ENCODE peak calls at places on chromosomes 6 and 20, in six cellular contexts. D, B, C, R, G and P are unnamed samples.

GRCh38 chr20:48329216-48329615 is 498.6 kb downstream of the PREX1 start:
- DNase-seq in D (no peak), B (no peak), G (no peak), C (no peak), R (no peak), P (no peak)

GRCh38 chr6:117346142-117346930 is 79.4 kb downstream of the ROS1 start:
- DNase-seq in R (no peak), B (no peak), C (no peak), D (peak; percentile 52), G (no peak), P (no peak)

GRCh38 chr6:92216717-92217116 is 1202.6 kb downstream of the EPHA7 start:
- DNase-seq in G (no peak), R (no peak), C (no peak), D (no peak), B (no peak), P (no peak)

GRCh38 chr6:140062042-140063041 is 687.9 kb upstream of the CITED2 start:
- DNase-seq in D (peak; percentile 98), B (no peak), C (peak; percentile 46), G (no peak), R (peak; percentile 88), P (no peak)

GRCh38 chr20:57991211-57991841 is 237.1 kb downstream of the ANKRD60 start:
- DNase-seq in R (no peak), B (no peak), C (no peak), G (no peak), D (no peak), P (no peak)

GRCh38 chr20:24632581-24632980 is 163.2 kb downstream of the SYNDIG1 start:
- DNase-seq in C (no peak), D (no peak), R (no peak), B (no peak), G (no peak), P (no peak)

GRCh38 chr6:26156105-26156849 is 69.0 kb downstream of the HFE start:
- DNase-seq in R (peak; percentile 74), B (peak; percentile 89), C (peak; percentile 90), D (peak; percentile 90), G (peak; percentile 95), P (peak; percentile 100)

GRCh38 chr6:167469101-167469500 is 144.2 kb downstream of the TTLL2 start:
- DNase-seq in D (no peak), B (no peak), G (no peak), R (no peak), C (no peak), P (no peak)

GRCh38 chr6:138336221-138336620 is 41.5 kb upstream of the SMIM28 start:
- DNase-seq in C (no peak), D (no peak), G (no peak), B (no peak), R (no peak), P (no peak)

GRCh38 chr20:24868396-24868927 is 80.6 kb upstream of the CST7 start:
- DNase-seq in D (no peak), B (no peak), R (no peak), C (no peak), G (peak; percentile 36), P (no peak)

GRCh38 chr6:170489836-170490235 is 63.3 kb downstream of the PSMB1 start:
- DNase-seq in R (no peak), C (no peak), D (no peak), B (no peak), G (no peak), P (no peak)

GRCh38 chr20:62898970-62899632 is 27.2 kb downstream of the DIDO1 start:
- DNase-seq in B (no peak), R (no peak), G (no peak), C (no peak), D (no peak), P (peak; percentile 42)

GRCh38 chr20:32742322-32743236 is 688 bp downstream of the COMMD7 start:
- DNase-seq in C (no peak), D (no peak), B (no peak), R (no peak), G (no peak), P (peak; percentile 26)

GRCh38 chr6:3956054-3956453 is 106.9 kb downstream of the FAM50B start:
- DNase-seq in G (no peak), D (no peak), R (no peak), C (no peak), B (no peak), P (no peak)

GRCh38 chr6:158630944-158631616 is 13.5 kb downstream of the DYNLT1 start:
- DNase-seq in R (no peak), C (peak; percentile 70), D (peak; percentile 60), G (peak; percentile 71), B (no peak), P (no peak)

GRCh38 chr20:51144476-51144875 is 121.6 kb upstream of the KCNG1 start:
- DNase-seq in D (no peak), R (no peak), G (no peak), B (no peak), C (no peak), P (no peak)
- H3K27me3 ChIP-seq in D (peaks cover 3% of the 10 kb centered on the region), R (peaks cover 25% of the 10 kb centered on the region), G (peaks cover 9% of the 10 kb centered on the region), B (no peaks in the 10 kb centered on the region), C (peaks cover 27% of the 10 kb centered on the region), P (no peaks in the 10 kb centered on the region)

GRCh38 chr20:44203161-44203560 is 7.4 kb downstream of the OSER1 start:
- DNase-seq in B (no peak), R (no peak), D (peak; percentile 37), G (no peak), C (no peak), P (no peak)

GRCh38 chr20:44204156-44204831 is 6.3 kb downstream of the OSER1 start:
- DNase-seq in C (no peak), B (no peak), G (no peak), R (peak; percentile 74), D (peak; percentile 94), P (no peak)

GRCh38 chr20:44207066-44207723 is 3.4 kb downstream of the OSER1 start:
- DNase-seq in D (peak; percentile 65), C (no peak), B (no peak), R (no peak), G (no peak), P (no peak)

GRCh38 chr20:44206132-44206531 is 4.4 kb downstream of the OSER1 start:
- DNase-seq in G (no peak), D (no peak), B (no peak), R (no peak), C (no peak), P (no peak)

GRCh38 chr20:44204832-44205215 is 5.7 kb downstream of the OSER1 start:
- DNase-seq in G (no peak), D (no peak), R (no peak), B (no peak), C (no peak), P (no peak)
- H3K4me3 ChIP-seq in G (no peak overlapping the region), D (no peak overlapping the region), R (no peak overlapping the region), B (no peak overlapping the region), C (no peak overlapping the region), P (no peak overlapping the region)

GRCh38 chr6:97765480-97765879 is 482.5 kb upstream of the MMS22L start:
- DNase-seq in G (no peak), D (no peak), B (no peak), C (no peak), R (no peak), P (no peak)

GRCh38 chr6:97774973-97775372 is 492.0 kb upstream of the MMS22L start:
- DNase-seq in B (no peak), G (no peak), R (no peak), C (no peak), D (no peak), P (no peak)

DNA sequence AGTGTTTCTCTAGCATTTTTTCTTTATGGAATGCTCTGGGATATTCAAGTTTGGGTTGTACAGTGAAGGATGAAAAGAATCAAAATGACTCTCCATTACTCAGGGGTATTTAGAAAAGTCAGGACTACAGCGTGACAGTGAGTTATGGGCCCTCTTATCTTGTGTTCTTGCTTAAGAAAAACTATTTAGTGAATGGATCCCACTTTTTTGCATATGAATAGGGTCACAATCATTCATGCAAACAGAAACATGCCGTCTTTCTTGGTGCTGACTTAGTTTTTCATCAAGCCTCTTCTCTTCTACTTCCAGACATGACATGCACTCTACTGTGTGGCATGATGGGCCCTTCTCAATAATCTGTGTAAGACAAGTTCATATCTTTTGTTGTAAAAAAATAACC is 488.3 kb upstream of the MMS22L start:
- DNase-seq in D (no peak), C (no peak), R (no peak), B (no peak), G (no peak), P (no peak)
- TF ChIP-seq CTCF in D (no peak), C (no peak), R (no peak), B (no peak), G (no peak), P (no peak)

DNA sequence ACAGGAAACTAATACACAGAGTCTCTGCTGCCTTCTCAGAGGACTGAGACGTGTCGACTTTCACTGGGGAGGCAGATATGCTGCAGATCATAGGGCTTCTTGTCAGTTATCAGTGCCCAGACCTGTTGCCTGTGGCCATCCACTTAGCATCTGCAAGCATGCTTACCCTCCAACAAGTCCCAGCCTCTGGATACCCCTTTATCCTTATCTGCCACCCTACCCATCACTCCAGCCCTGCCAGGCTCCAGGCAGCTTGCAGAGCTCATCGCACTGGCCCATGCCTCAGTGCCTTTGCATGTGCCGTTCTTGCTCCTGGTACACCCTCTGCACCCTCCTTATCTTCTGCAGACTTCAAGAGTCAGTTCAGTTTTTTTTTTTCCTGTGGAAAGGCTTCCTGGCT is 119.2 kb downstream of the TOX2 start:
- DNase-seq in B (no peak), C (no peak), G (no peak), D (no peak), R (no peak), P (no peak)
- H3K27me3 ChIP-seq in B (peaks cover 9% of the 10 kb centered on the region), C (peaks cover 58% of the 10 kb centered on the region), G (peaks cover 3% of the 10 kb centered on the region), D (no peaks in the 10 kb centered on the region), R (no peaks in the 10 kb centered on the region), P (no peaks in the 10 kb centered on the region)

GRCh38 chr6:159981591-159982245 is 12.8 kb downstream of the IGF2R start:
- DNase-seq in C (no peak), D (peak; percentile 83), G (no peak), B (peak; percentile 83), R (peak; percentile 70), P (no peak)

GRCh38 chr6:159983641-159984080 is 14.8 kb downstream of the IGF2R start:
- DNase-seq in G (no peak), B (peak; percentile 87), C (no peak), R (no peak), D (no peak), P (no peak)

GRCh38 chr6:159984268-159984786 is 15.4 kb downstream of the IGF2R start:
- DNase-seq in D (peak; percentile 79), B (no peak), G (no peak), C (no peak), R (peak; percentile 58), P (no peak)

GRCh38 chr6:159981171-159981571 is 12.3 kb downstream of the IGF2R start:
- DNase-seq in B (no peak), C (no peak), G (no peak), D (no peak), R (no peak), P (no peak)

GRCh38 chr6:159982726-159983506 is 14.0 kb downstream of the IGF2R start:
- DNase-seq in G (no peak), D (peak; percentile 67), B (peak; percentile 62), C (no peak), R (no peak), P (no peak)
- H3K4me3 ChIP-seq in G (no peak overlapping the region), D (no peak overlapping the region), B (no peak overlapping the region), C (no peak overlapping the region), R (no peak overlapping the region), P (no peak overlapping the region)

GRCh38 chr6:7042654-7043545 is 64.9 kb upstream of the RREB1 start:
- DNase-seq in C (no peak), G (no peak), B (no peak), R (no peak), D (no peak), P (no peak)
- TF ChIP-seq CTCF in C (no peak), G (no peak), B (no peak), R (no peak), D (no peak), P (no peak)